ENCODE peak calls at places on chromosomes 7 and 10, in eight cellular contexts. H is cardiac fibroblast, B is endothelial cell, R is mesothelial cell of epicardium, A is T-cell, P is HEK293T, W is GM04504, M is A172. X is an unnamed sample.

GRCh38 chr7:118006979-118007378 is 133.7 kb upstream of the CTTNBP2 start:
- DNase-seq in M (no peak), P (no peak), H (no peak), W (no peak), B (no peak), R (no peak), A (no peak), X (no peak)

GRCh38 chr10:5618042-5618441 is 48.4 kb downstream of the ASB13 start:
- DNase-seq in H (no peak), P (no peak), M (no peak), R (no peak), B (no peak), A (no peak), W (no peak), X (no peak)

GRCh38 chr7:100367251-100367620 is 6.1 kb upstream of the PILRA start:
- DNase-seq in W (no peak), H (no peak), R (no peak), M (no peak), A (no peak), P (no peak), B (no peak), X (no peak)

GRCh38 chr7:49812534-49812933 is 39.1 kb downstream of the VWC2 start:
- DNase-seq in M (no peak), P (no peak), W (no peak), R (no peak), B (no peak), H (no peak), A (no peak), X (no peak)

GRCh38 chr7:148799893-148800545 is 84.1 kb downstream of the EZH2 start:
- DNase-seq in H (no peak), M (no peak), R (no peak), B (no peak), W (no peak), P (no peak), A (no peak), X (no peak)

GRCh38 chr10:43204943-43205671 is 61.8 kb downstream of the RASGEF1A start:
- DNase-seq in H (peak; percentile 64), P (peak; percentile 72), A (peak; percentile 24), R (peak; percentile 53), M (peak; percentile 51), W (no peak), B (peak; percentile 67), X (peak; percentile 64)

GRCh38 chr7:26083113-26083512 is 68.9 kb upstream of the NFE2L3 start:
- DNase-seq in H (no peak), W (no peak), B (no peak), P (no peak), R (no peak), M (peak; percentile 66), A (no peak), X (no peak)

GRCh38 chr7:7352845-7353244 is 170.5 kb downstream of the C1GALT1 start:
- DNase-seq in H (no peak), B (no peak), M (no peak), R (no peak), W (no peak), A (no peak), P (no peak), X (no peak)

GRCh38 chr10:14383266-14383665 is 52.5 kb upstream of the FRMD4A start:
- DNase-seq in W (no peak), B (no peak), A (no peak), H (no peak), R (no peak), M (peak; percentile 75), P (no peak), X (no peak)

GRCh38 chr7:2104107-2104710 is 128.5 kb downstream of the MAD1L1 start:
- DNase-seq in H (peak; percentile 96), W (peak; percentile 84), A (peak; percentile 61), M (no peak), P (peak; percentile 76), B (peak; percentile 86), R (peak; percentile 88), X (peak; percentile 95)

GRCh38 chr10:119526606-119527592 is 15.6 kb downstream of the RGS10 start:
- DNase-seq in M (no peak), B (no peak), A (no peak), H (no peak), P (peak; percentile 45), R (no peak), W (no peak), X (no peak)

GRCh38 chr10:114905450-114905849 is 32.5 kb upstream of the TRUB1 start:
- DNase-seq in A (no peak), H (no peak), B (no peak), M (peak; percentile 63), R (no peak), P (no peak), W (no peak), X (no peak)

GRCh38 chr7:91198371-91198770 is 65.9 kb upstream of the FZD1 start:
- DNase-seq in R (no peak), P (no peak), H (no peak), B (no peak), A (no peak), M (no peak), W (no peak), X (no peak)

GRCh38 chr7:604884-605531 is 85.4 kb upstream of the PDGFA start:
- DNase-seq in B (no peak), M (no peak), P (no peak), A (no peak), H (no peak), R (no peak), W (no peak), X (peak; percentile 84)

GRCh38 chr7:80883188-80884025 is 35.4 kb downstream of the SEMA3C start:
- DNase-seq in M (peak; percentile 100), R (no peak), W (peak; percentile 100), H (peak; percentile 89), A (no peak), P (peak; percentile 42), B (no peak), X (no peak)

GRCh38 chr10:102452672-102453340 is 1.5 kb upstream of the C10orf95 start:
- DNase-seq in B (no peak), M (peak; percentile 79), H (peak; percentile 38), A (no peak), W (peak; percentile 53), R (no peak), P (no peak), X (peak; percentile 36)

GRCh38 chr10:76430330-76430729 is 998.9 kb downstream of the LRMDA start:
- DNase-seq in H (no peak), M (peak; percentile 47), A (no peak), W (peak; percentile 40), B (no peak), P (peak; percentile 25), R (no peak), X (no peak)

X was measured in K562.